ENCODE peak calls at places on chromosomes 11 and 22, in five cellular contexts. B is neuronal stem cell, K is IMR-90, G is trophoblast cell, E is mesenchymal stem cell. M is an unnamed sample.
A peak's percentile ranks its signal among the peaks of the same experiment; 100 is the strongest.

GRCh38 chr11:129766858-129767604 is 48.6 kb upstream of the TMEM45B start:
- DNase-seq in B (peak; percentile 26), K (peak; percentile 23), G (no peak), E (peak; percentile 36), M (peak; percentile 78)

GRCh38 chr11:69651834-69652620 is 11.1 kb downstream of the CCND1 start:
- DNase-seq in B (no peak), K (no peak), G (no peak), E (no peak), M (no peak)

GRCh38 chr11:92384807-92385206 is 160.2 kb downstream of the FAT3 start:
- DNase-seq in B (no peak), K (no peak), G (no peak), E (no peak), M (no peak)

GRCh38 chr11:44775366-44776356 is 48.9 kb downstream of the TSPAN18 start:
- DNase-seq in B (peak; percentile 53), K (peak; percentile 28), G (peak; percentile 42), E (peak; percentile 61), M (peak; percentile 85)

GRCh38 chr11:101552893-101553292 is 30.9 kb downstream of the TRPC6 start:
- DNase-seq in B (no peak), K (no peak), G (no peak), E (no peak), M (no peak)

GRCh38 chr11:106827687-106828086 is 190.6 kb downstream of the GUCY1A2 start:
- DNase-seq in B (no peak), K (no peak), G (no peak), E (no peak), M (no peak)

GRCh38 chr11:91946397-91947090 is 278.1 kb upstream of the FAT3 start:
- DNase-seq in B (no peak), K (no peak), G (no peak), E (peak; percentile 26), M (no peak)

GRCh38 chr11:75371930-75372876 is 20.7 kb upstream of the ARRB1 start:
- DNase-seq in B (no peak), K (no peak), G (no peak), E (peak; percentile 70), M (no peak)

GRCh38 chr22:37018815-37019308 is 385 bp downstream of the TST start:
- DNase-seq in B (peak; percentile 40), K (peak; percentile 55), G (no peak), E (peak; percentile 82), M (peak; percentile 65)

GRCh38 chr22:38255697-38256096 is 17.1 kb downstream of the TMEM184B start:
- DNase-seq in B (no peak), K (no peak), G (no peak), E (no peak), M (no peak)

GRCh38 chr22:48669226-48669625 is 1158.4 kb downstream of the BRD1 start:
- DNase-seq in B (no peak), K (no peak), G (no peak), E (no peak), M (no peak)

GRCh38 chr22:39254789-39255298 is 10.1 kb upstream of the PDGFB start:
- DNase-seq in B (no peak), K (peak; percentile 79), G (peak; percentile 21), E (peak; percentile 89), M (no peak)

GRCh38 chr11:22432331-22433065 is 94.3 kb downstream of the SLC17A6 start:
- DNase-seq in B (peak; percentile 32), K (peak; percentile 24), G (no peak), E (no peak), M (peak; percentile 71)

GRCh38 chr11:119339581-119340334 is 925 bp downstream of the C1QTNF5 start:
- DNase-seq in B (peak; percentile 82), K (no peak), G (no peak), E (peak; percentile 66), M (peak; percentile 83)

GRCh38 chr22:24995649-24996180 is 43.2 kb downstream of the KIAA1671 start:
- DNase-seq in B (no peak), K (no peak), G (no peak), E (no peak), M (no peak)

GRCh38 chr22:24355574-24355973 is 71.8 kb upstream of the ADORA2A start:
- DNase-seq in B (no peak), K (no peak), G (no peak), E (peak; percentile 52), M (no peak)

GRCh38 chr11:70404244-70404643 is 5.9 kb downstream of the CTTN start:
- DNase-seq in B (no peak), K (no peak), G (peak; percentile 48), E (no peak), M (no peak)

GRCh38 chr11:78040691-78041379 is 17.8 kb upstream of the KCTD14 start:
- DNase-seq in B (no peak), K (no peak), G (peak; percentile 74), E (no peak), M (peak; percentile 53)

GRCh38 chr11:83115992-83116641 is 40.8 kb upstream of the PCF11 start:
- DNase-seq in B (no peak), K (no peak), G (no peak), E (no peak), M (no peak)

GRCh38 chr22:35191412-35191811 is 65.9 kb upstream of the HMGXB4 start:
- DNase-seq in B (no peak), K (peak; percentile 3), G (no peak), E (peak; percentile 17), M (no peak)

GRCh38 chr11:123363556-123363955 is 66.5 kb upstream of the GRAMD1B start:
- DNase-seq in B (no peak), K (no peak), G (no peak), E (no peak), M (no peak)
- H3K23ac ChIP-seq in B (no peak overlapping the region), K (no peak overlapping the region), G (no peak overlapping the region), E (no peak overlapping the region), M (no peak overlapping the region)

DNA sequence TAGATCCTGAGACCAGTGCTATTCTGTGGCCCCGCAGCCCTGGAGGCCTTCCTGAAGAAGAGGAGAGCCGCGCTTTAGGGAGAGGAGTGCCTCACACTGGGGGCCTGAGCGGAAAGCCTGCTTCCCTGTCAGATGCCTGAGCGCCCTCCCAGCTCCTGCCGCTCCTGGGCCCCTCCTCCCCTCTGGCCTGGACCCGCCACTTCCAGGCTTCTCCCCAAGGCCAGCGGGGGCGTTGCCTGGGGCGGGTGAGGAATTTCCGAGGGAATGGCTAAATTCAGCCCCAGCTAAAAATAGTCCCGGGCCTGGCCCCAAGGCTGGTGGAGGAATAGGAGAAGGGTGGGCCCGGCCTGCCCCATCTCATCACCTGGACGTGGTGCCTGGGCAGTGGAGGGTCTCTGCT is 15.4 kb downstream of the ARHGEF17 start:
- DNase-seq in B (no peak), K (peak; percentile 77), G (peak; percentile 28), E (peak; percentile 84), M (peak; percentile 84)
- H3K4me2 ChIP-seq in B (peak overlapping the region; percentile 35), K (peak overlapping the region; percentile 56), G (peak overlapping the region; percentile 43), E (peak overlapping the region; percentile 17), M (no peak overlapping the region)

DNA sequence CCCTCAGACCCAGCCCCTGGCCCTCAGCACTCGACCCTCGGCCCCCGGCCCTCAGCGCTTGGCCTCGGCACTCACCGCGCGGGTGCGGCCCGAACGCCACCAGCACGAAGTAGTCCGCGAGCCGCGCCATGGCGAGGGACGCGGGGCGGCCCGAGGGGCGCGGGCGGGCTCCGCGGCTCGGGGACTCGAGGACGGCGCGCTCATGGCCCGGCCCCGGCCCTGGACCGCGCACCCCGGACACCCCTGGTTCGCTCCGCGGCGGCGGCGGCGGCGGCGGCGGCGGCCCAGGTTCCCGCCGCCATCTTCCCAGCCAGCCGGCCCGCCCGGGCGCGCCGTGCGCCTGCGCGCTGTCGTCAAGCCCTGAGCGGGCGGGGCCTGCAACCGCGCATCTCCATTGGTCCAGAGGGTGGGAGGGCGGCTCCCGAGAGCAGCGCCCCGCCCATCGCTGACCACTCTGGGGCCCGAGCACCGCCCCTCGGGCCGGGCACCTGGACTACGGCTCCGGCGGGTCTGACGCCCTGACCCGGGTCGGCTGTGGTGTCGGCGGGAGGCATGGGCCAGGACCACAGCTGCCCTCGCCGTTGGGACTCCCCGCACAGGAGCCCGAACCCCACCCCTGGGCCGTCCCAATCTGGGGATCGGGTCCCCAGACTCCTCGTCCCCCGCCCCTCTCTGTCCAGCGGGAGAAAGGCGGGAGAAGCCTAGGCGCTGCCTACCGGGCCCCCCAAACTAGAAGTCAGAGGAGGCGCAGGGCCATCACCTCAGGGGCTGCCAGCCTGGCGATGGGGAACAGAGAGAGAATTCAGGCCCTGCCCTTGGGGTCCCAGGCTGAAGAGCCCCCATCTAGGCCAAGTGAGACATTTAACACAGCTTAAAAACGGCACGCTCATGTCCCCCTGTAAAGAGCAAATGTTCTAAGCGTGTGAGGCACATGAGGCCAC is at the start of gene SBF1:
- DNase-seq in B (peak; percentile 91), K (peak; percentile 84), G (peak; percentile 95), E (peak; percentile 90), M (peak; percentile 91)
- H3K23ac ChIP-seq in B (peak within 1 kb of the TSS; percentile 97), K (peak within 1 kb of the TSS; percentile 40), G (no peak within 1 kb of the TSS), E (no peak within 1 kb of the TSS), M (no peak within 1 kb of the TSS)

GRCh38 chr11:48002565-48002964 is 22.2 kb downstream of the PTPRJ start:
- DNase-seq in B (no peak), K (no peak), G (no peak), E (peak; percentile 35), M (no peak)

GRCh38 chr11:48004456-48004855 is 24.1 kb downstream of the PTPRJ start:
- DNase-seq in B (no peak), K (no peak), G (no peak), E (no peak), M (no peak)

GRCh38 chr11:48005133-48005532 is 24.8 kb downstream of the PTPRJ start:
- DNase-seq in B (no peak), K (no peak), G (no peak), E (no peak), M (no peak)

GRCh38 chr11:48005878-48006277 is 25.5 kb downstream of the PTPRJ start:
- DNase-seq in B (peak; percentile 36), K (no peak), G (no peak), E (no peak), M (no peak)

GRCh38 chr11:48003926-48004325 is 23.6 kb downstream of the PTPRJ start:
- DNase-seq in B (no peak), K (no peak), G (no peak), E (no peak), M (no peak)
- H3K4me2 ChIP-seq in B (no peak overlapping the region), K (no peak overlapping the region), G (no peak overlapping the region), E (no peak overlapping the region), M (no peak overlapping the region)

M was measured in H9.